ENCODE peak calls at places on chromosomes 1 and 21, in six cellular contexts. T is A549, C is HepG2, N is K562, R is endothelial cell of umbilical vein, E is GM12878. W is an unnamed sample.

GRCh38 chr1:175822575-175822974 is 79.2 kb upstream of the TNR start:
- DNase-seq in T (no peak), C (no peak), N (no peak), R (no peak), E (no peak), W (no peak)

GRCh38 chr1:215971793-215972441 is 404.8 kb downstream of the KCTD3 start:
- DNase-seq in T (no peak), C (no peak), N (no peak), R (no peak), E (no peak), W (no peak)

GRCh38 chr1:196355206-196355786 is 252.9 kb downstream of the KCNT2 start:
- DNase-seq in T (peak), C (peak), N (no peak), R (peak), E (no peak), W (peak)

GRCh38 chr1:75136921-75137641 is 2.9 kb downstream of the LHX8 start:
- DNase-seq in T (no peak), C (no peak), N (no peak), R (no peak), E (no peak), W (no peak)

GRCh38 chr1:12643785-12644184 is at the start of gene AADACL4:
- DNase-seq in T (no peak), C (no peak), N (no peak), R (no peak), E (no peak), W (no peak)

GRCh38 chr1:203564024-203564423 is 62.6 kb upstream of the ATP2B4 start:
- DNase-seq in T (no peak), C (no peak), N (no peak), R (no peak), E (no peak), W (no peak)

GRCh38 chr21:15495965-15496364 is 233.8 kb upstream of the USP25 start:
- DNase-seq in T (no peak), C (peak), N (no peak), R (peak), E (no peak), W (no peak)

GRCh38 chr1:8746554-8746953 is 70.9 kb downstream of the RERE start:
- DNase-seq in T (no peak), C (no peak), N (no peak), R (no peak), E (no peak), W (peak)

GRCh38 chr1:77313491-77313890 is 31.7 kb downstream of the AK5 start:
- DNase-seq in T (peak), C (peak), N (peak), R (peak), E (no peak), W (peak)

GRCh38 chr1:56382890-56383289 is 196.5 kb downstream of the PLPP3 start:
- DNase-seq in T (no peak), C (no peak), N (no peak), R (no peak), E (no peak), W (no peak)

GRCh38 chr1:74513396-74513795 is 985 bp upstream of the LRRC53 start:
- DNase-seq in T (no peak), C (no peak), N (no peak), R (no peak), E (no peak), W (peak)

GRCh38 chr1:25825605-25826004 is 5.9 kb downstream of the MTFR1L start:
- DNase-seq in T (no peak), C (peak), N (no peak), R (no peak), E (no peak), W (no peak)

GRCh38 chr21:31711326-31711725 is 20.6 kb downstream of the SCAF4 start:
- DNase-seq in T (no peak), C (no peak), N (no peak), R (no peak), E (no peak), W (no peak)

GRCh38 chr1:147497826-147498225 is 43.5 kb upstream of the BCL9 start:
- DNase-seq in T (no peak), C (no peak), N (no peak), R (no peak), E (no peak), W (no peak)

GRCh38 chr1:232271991-232272589 is 357.8 kb downstream of the SIPA1L2 start:
- DNase-seq in T (no peak), C (no peak), N (no peak), R (no peak), E (no peak), W (peak)

GRCh38 chr1:210292276-210292851 is 36.3 kb upstream of the HHAT start:
- DNase-seq in T (peak), C (no peak), N (peak), R (peak), E (no peak), W (no peak)

GRCh38 chr1:53350853-53351767 is 23.2 kb upstream of the LRP8 start:
- DNase-seq in T (no peak), C (no peak), N (no peak), R (no peak), E (no peak), W (no peak)

GRCh38 chr1:93770640-93771039 is 89.0 kb upstream of the BCAR3 start:
- DNase-seq in T (no peak), C (no peak), N (no peak), R (no peak), E (no peak), W (peak)

GRCh38 chr1:15948600-15949452 is 27.1 kb downstream of the ZBTB17 start:
- DNase-seq in T (no peak), C (no peak), N (peak), R (peak), E (no peak), W (no peak)

GRCh38 chr1:198449727-198450433 is 90.6 kb downstream of the ATP6V1G3 start:
- DNase-seq in T (no peak), C (no peak), N (no peak), R (peak), E (no peak), W (no peak)

GRCh38 chr1:198265073-198265661 is 108.4 kb downstream of the NEK7 start:
- DNase-seq in T (no peak), C (no peak), N (no peak), R (peak), E (no peak), W (no peak)

GRCh38 chr1:104630567-104630966 is 880.9 kb downstream of the AMY1C start:
- DNase-seq in T (no peak), C (no peak), N (no peak), R (no peak), E (no peak), W (no peak)

GRCh38 chr1:77126309-77126708 is 92.9 kb downstream of the PIGK start:
- DNase-seq in T (no peak), C (peak), N (no peak), R (peak), E (no peak), W (peak)

GRCh38 chr1:54826226-54826816 is 25.2 kb upstream of the TTC22 start:
- DNase-seq in T (no peak), C (no peak), N (no peak), R (no peak), E (no peak), W (no peak)

GRCh38 chr1:15902882-15903281 is 55.4 kb downstream of the SPEN start:
- DNase-seq in T (peak), C (no peak), N (no peak), R (no peak), E (no peak), W (no peak)

GRCh38 chr1:37561794-37562132 is 5.0 kb downstream of the DNALI1 start:
- DNase-seq in T (peak), C (peak), N (peak), R (peak), E (no peak), W (peak)

GRCh38 chr21:45243603-45244002 is 44.1 kb downstream of the POFUT2 start:
- DNase-seq in T (no peak), C (no peak), N (no peak), R (no peak), E (no peak), W (no peak)

GRCh38 chr1:3599816-3600215 is 11.5 kb downstream of the MEGF6 start:
- DNase-seq in T (no peak), C (no peak), N (no peak), R (no peak), E (no peak), W (peak)

GRCh38 chr1:28973850-28974841 is 59.8 kb downstream of the EPB41 start:
- DNase-seq in T (no peak), C (no peak), N (no peak), R (no peak), E (no peak), W (no peak)

GRCh38 chr21:42148584-42148983 is 70.4 kb upstream of the ABCG1 start:
- DNase-seq in T (no peak), C (no peak), N (no peak), R (no peak), E (no peak), W (no peak)

GRCh38 chr1:38586993-38587646 is 272.5 kb downstream of the RRAGC start:
- DNase-seq in T (peak), C (peak), N (peak), R (peak), E (peak), W (peak)

GRCh38 chr1:234756066-234756783 is 146.2 kb upstream of the IRF2BP2 start:
- DNase-seq in T (no peak), C (no peak), N (no peak), R (no peak), E (no peak), W (peak)

GRCh38 chr1:85259866-85260345 is 444 bp upstream of the C1orf52 start:
- DNase-seq in T (no peak), C (no peak), N (no peak), R (no peak), E (no peak), W (no peak)

GRCh38 chr1:12135612-12136011 is 31.2 kb upstream of the TNFRSF1B start:
- DNase-seq in T (no peak), C (no peak), N (no peak), R (no peak), E (no peak), W (no peak)

GRCh38 chr1:152013664-152014237 is 20.1 kb upstream of the S100A10 start:
- DNase-seq in T (no peak), C (no peak), N (peak), R (peak), E (no peak), W (peak)

GRCh38 chr21:35861656-35862055 is 198.7 kb downstream of the SETD4 start:
- DNase-seq in T (no peak), C (no peak), N (no peak), R (no peak), E (no peak), W (no peak)

GRCh38 chr1:18951416-18951815 is 5.1 kb downstream of the IFFO2 start:
- DNase-seq in T (no peak), C (no peak), N (no peak), R (no peak), E (no peak), W (peak)

GRCh38 chr1:226793620-226794276 is 54.7 kb upstream of the ITPKB start:
- DNase-seq in T (no peak), C (no peak), N (no peak), R (peak), E (no peak), W (no peak)

GRCh38 chr1:109790329-109790728 is 26.6 kb upstream of the EPS8L3 start:
- DNase-seq in T (no peak), C (no peak), N (no peak), R (no peak), E (no peak), W (no peak)

GRCh38 chr1:109792056-109792831 is 28.5 kb upstream of the EPS8L3 start:
- DNase-seq in T (peak), C (peak), N (peak), R (peak), E (no peak), W (peak)

GRCh38 chr1:109789771-109790170 is 26.0 kb upstream of the EPS8L3 start:
- DNase-seq in T (no peak), C (no peak), N (no peak), R (no peak), E (no peak), W (no peak)

GRCh38 chr1:109791495-109792040 is 27.8 kb upstream of the EPS8L3 start:
- DNase-seq in T (no peak), C (no peak), N (no peak), R (no peak), E (no peak), W (no peak)

DNA sequence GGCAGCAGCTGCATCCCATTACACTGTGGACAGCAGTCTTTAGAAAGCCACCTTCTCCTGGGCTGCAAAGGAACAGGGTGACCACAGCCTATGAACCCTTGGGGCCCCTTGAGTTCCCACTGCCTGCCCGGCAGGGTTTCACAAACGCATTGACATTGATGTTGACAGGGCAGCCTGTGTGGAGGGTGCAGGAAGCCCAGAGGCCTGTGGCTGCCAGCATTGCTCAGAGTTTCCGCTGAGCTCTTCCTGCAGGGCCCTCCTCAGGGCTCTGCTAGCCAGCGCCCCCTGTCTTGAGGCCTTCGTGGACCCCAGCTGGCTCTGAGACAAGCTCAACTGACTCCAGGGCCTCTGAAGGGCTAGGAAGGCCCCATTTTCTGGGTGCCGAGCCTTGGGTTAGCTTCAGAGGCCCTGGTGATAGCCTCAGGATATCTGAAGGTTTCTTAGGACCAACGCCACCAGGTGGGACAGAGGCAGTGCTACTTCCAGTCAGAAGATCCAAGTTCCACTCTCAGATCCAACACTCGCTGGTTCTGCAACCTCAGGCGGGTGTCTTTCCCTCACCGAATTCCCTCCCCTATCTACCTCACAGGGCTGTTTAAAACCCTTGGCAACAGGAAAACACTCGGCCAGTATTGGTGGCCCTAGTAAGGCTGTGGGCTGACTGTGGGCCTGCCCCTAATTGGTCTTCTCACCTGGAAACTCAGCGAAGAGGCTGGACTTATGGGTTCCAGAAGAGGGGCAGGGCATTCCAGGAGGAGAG is 27.2 kb upstream of the EPS8L3 start:
- DNase-seq in T (no peak), C (peak), N (peak), R (peak), E (peak), W (peak)
- TF ChIP-seq MYC in T (no peak), C (peak), N (no peak), R (no peak), E (no peak), W (no peak)

GRCh38 chr1:116766616-116767469 is 12.6 kb downstream of the CD2 start:
- DNase-seq in T (no peak), C (no peak), N (no peak), R (no peak), E (no peak), W (no peak)
- TF ChIP-seq MYC in T (no peak), C (no peak), N (no peak), R (no peak), E (no peak), W (no peak)

GRCh38 chr1:156694563-156694962 is 10.8 kb downstream of the CRABP2 start:
- DNase-seq in T (no peak), C (no peak), N (no peak), R (no peak), E (no peak), W (no peak)

GRCh38 chr1:156693858-156694562 is 11.4 kb downstream of the CRABP2 start:
- DNase-seq in T (no peak), C (no peak), N (peak), R (no peak), E (no peak), W (no peak)

GRCh38 chr1:156691665-156692408 is 13.5 kb downstream of the CRABP2 start:
- DNase-seq in T (no peak), C (no peak), N (peak), R (no peak), E (no peak), W (peak)

GRCh38 chr1:156692409-156692957 is 12.9 kb downstream of the CRABP2 start:
- DNase-seq in T (no peak), C (no peak), N (peak), R (no peak), E (no peak), W (no peak)

DNA sequence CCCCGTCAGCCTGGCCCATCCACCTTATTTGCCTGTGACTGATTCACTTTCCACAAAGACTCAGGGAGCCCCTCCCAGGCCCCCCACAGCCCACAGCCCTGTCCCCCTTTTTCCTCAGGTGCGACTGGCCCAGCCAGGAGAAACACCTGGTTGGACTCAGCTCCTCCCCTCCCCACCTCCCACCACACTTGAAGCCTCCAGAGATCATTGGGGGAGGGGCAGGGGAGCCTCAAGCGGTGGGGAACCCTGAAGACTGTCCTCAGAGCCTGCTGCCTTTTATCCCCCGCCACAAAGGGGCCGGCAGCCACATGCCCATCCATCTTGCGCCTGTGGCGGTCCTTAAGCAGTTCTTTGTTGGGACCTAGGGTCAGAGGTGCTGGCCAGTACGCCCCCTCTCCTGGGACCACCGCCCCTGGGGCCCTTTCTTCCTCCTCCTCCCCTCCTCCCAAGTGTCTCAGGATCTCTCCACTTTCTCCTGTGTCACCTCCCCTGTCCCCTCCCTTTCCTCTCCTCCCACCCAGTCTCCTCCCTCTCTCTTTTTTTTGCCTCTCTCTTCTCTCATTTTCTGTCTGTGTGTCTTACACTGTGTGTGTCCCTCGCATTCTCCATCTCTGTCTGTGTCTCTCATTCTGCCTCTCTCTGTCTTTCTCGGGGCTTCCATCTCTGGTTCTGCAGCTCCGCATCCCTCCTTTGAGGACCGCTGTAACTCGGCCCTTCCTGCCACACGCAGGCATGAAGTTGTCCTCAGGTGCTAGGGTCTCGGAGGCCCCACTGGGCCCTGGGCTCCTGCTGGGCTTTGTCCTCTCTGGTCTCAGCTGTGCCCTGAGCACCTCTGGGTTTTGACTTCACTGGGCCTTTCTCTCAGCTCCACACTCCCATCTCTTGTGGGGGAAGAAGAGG is 12.2 kb downstream of the CRABP2 start:
- DNase-seq in T (no peak), C (peak), N (peak), R (no peak), E (no peak), W (peak)
- TF ChIP-seq MYC in T (no peak), C (no peak), N (no peak), R (no peak), E (no peak), W (no peak)

GRCh38 chr1:156151093-156151688 is 2.2 kb upstream of the SEMA4A start:
- DNase-seq in T (no peak), C (no peak), N (no peak), R (no peak), E (peak), W (no peak)
- TF ChIP-seq MYC in T (no peak), C (no peak), N (no peak), R (no peak), E (no peak), W (no peak)

DNA sequence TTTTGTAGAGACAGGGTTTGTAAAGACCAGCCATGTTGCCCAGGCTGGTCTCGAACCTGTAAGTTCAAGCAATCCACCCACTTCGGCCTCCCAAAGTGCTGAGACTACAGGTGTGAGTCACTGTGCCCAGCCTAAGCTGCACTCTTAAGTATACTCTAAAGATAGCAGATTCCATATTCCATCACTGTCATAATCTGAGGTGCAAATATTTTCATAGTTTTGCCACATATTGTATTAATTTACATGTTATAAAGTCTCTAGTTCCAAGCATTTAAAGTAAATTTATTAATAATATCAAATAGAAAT is 121.3 kb downstream of the HFM1 start:
- DNase-seq in T (no peak), C (no peak), N (no peak), R (no peak), E (no peak), W (no peak)
- TF ChIP-seq MYC in T (no peak), C (no peak), N (no peak), R (no peak), E (no peak), W (no peak)

GRCh38 chr1:209048961-209049669 is 534.4 kb upstream of the CAMK1G start:
- DNase-seq in T (no peak), C (no peak), N (no peak), R (no peak), E (no peak), W (no peak)
- TF ChIP-seq MYC in T (no peak), C (no peak), N (no peak), R (no peak), E (no peak), W (no peak)

GRCh38 chr21:38293113-38293512 is 36.3 kb downstream of the KCNJ15 start:
- DNase-seq in T (no peak), C (no peak), N (no peak), R (no peak), E (no peak), W (no peak)
- TF ChIP-seq MYC in T (no peak), C (no peak), N (no peak), R (no peak), E (no peak), W (no peak)

GRCh38 chr1:244967159-244967558 is 102.8 kb upstream of the HNRNPU start:
- DNase-seq in T (no peak), C (no peak), N (no peak), R (no peak), E (no peak), W (no peak)
- TF ChIP-seq MYC in T (no peak), C (no peak), N (no peak), R (no peak), E (no peak), W (no peak)